ENCODE peak calls at places on chromosomes 3 and 15, in five cellular contexts. S, H, J, Y and K are unnamed samples.

GRCh38 chr3:69143605-69144004 is 21.2 kb upstream of the LMOD3 start:
- DNase-seq in S (no peak), H (no peak), J (no peak), Y (no peak), K (no peak)

GRCh38 chr15:86735244-86736040 is 655.8 kb downstream of the AGBL1 start:
- DNase-seq in S (no peak), H (no peak), J (no peak), Y (no peak), K (no peak)

GRCh38 chr15:89381330-89381729 is 46.7 kb upstream of the POLG start:
- DNase-seq in S (no peak), H (no peak), J (no peak), Y (no peak), K (no peak)

GRCh38 chr15:35043380-35044095 is 41.6 kb downstream of the NANOGP8 start:
- DNase-seq in S (no peak), H (no peak), J (no peak), Y (no peak), K (no peak)

GRCh38 chr3:128081846-128082245 is 29.6 kb downstream of the SEC61A1 start:
- DNase-seq in S (no peak), H (no peak), J (no peak), Y (no peak), K (no peak)

GRCh38 chr15:40430271-40430805 is 10.4 kb upstream of the BAHD1 start:
- DNase-seq in S (no peak), H (no peak), J (no peak), Y (no peak), K (no peak)

GRCh38 chr15:76065267-76065666 is 5.5 kb downstream of the TMEM266 start:
- DNase-seq in S (no peak), H (peak; percentile 42), J (no peak), Y (no peak), K (no peak)

GRCh38 chr15:63157891-63158431 is 684 bp upstream of the RPS27L start:
- DNase-seq in S (peak; percentile 30), H (peak; percentile 40), J (peak; percentile 16), Y (no peak), K (peak; percentile 22)

GRCh38 chr15:69293741-69294615 is 4.7 kb upstream of the PAQR5 start:
- DNase-seq in S (no peak), H (no peak), J (no peak), Y (no peak), K (no peak)

GRCh38 chr15:67927501-67928156 is 87.8 kb upstream of the RNU6-1 start:
- DNase-seq in S (no peak), H (no peak), J (no peak), Y (no peak), K (no peak)

GRCh38 chr15:101277943-101278564 is 769 bp upstream of the SELENOS start:
- DNase-seq in S (no peak), H (no peak), J (no peak), Y (no peak), K (no peak)